ENCODE peak calls at places on chromosomes 2 and 18, in seven cellular contexts. G, U, K, I, Z, L and F are unnamed samples.

GRCh38 chr2:66578853-66579158 is 143.9 kb downstream of the MEIS1 start:
- DNase-seq in U (no peak), K (no peak), Z (no peak), G (no peak), I (no peak), L (no peak), F (no peak)

GRCh38 chr2:50111067-50111466 is 920.9 kb downstream of the NRXN1 start:
- DNase-seq in L (no peak), U (no peak), G (no peak), K (no peak), Z (no peak), I (no peak), F (no peak)

GRCh38 chr2:220856486-220856885 is 715.6 kb downstream of the EPHA4 start:
- DNase-seq in G (no peak), Z (no peak), U (no peak), I (no peak), K (no peak), L (no peak), F (no peak)

GRCh38 chr18:26706796-26707406 is 158.5 kb upstream of the KCTD1 start:
- DNase-seq in L (no peak), G (no peak), U (no peak), Z (no peak), K (no peak), I (no peak), F (no peak)

GRCh38 chr18:26383454-26384270 is 157.4 kb downstream of the TAF4B start:
- DNase-seq in G (peak; percentile 53), Z (no peak), I (peak; percentile 28), K (no peak), U (peak; percentile 52), L (no peak), F (no peak)

GRCh38 chr2:70986499-70987189 is 8.0 kb downstream of the TEX261 start:
- DNase-seq in U (no peak), G (no peak), L (no peak), Z (no peak), K (no peak), I (no peak), F (no peak)

GRCh38 chr2:119795309-119796303 is 35.9 kb downstream of the PTPN4 start:
- DNase-seq in K (peak; percentile 31), Z (no peak), G (no peak), U (no peak), I (no peak), L (no peak), F (no peak)

GRCh38 chr2:240252191-240252871 is 111.9 kb upstream of the OTOS start:
- DNase-seq in K (no peak), L (peak; percentile 57), I (no peak), G (no peak), Z (no peak), U (no peak), F (no peak)

GRCh38 chr2:120348134-120349103 is 2.5 kb downstream of the INHBB start:
- DNase-seq in U (no peak), G (no peak), K (no peak), Z (no peak), L (no peak), I (no peak), F (no peak)

GRCh38 chr2:105734762-105735538 is 9.8 kb upstream of the NCK2 start:
- DNase-seq in U (no peak), I (no peak), G (no peak), K (no peak), L (no peak), Z (no peak), F (no peak)

GRCh38 chr2:198055726-198056125 is 251.3 kb downstream of the PLCL1 start:
- DNase-seq in G (no peak), K (no peak), I (no peak), U (no peak), L (no peak), Z (no peak), F (no peak)

GRCh38 chr2:99806758-99807157 is 316.9 kb upstream of the REV1 start:
- DNase-seq in L (no peak), U (no peak), Z (no peak), K (no peak), I (no peak), G (no peak), F (no peak)

GRCh38 chr2:100140582-100140981 is 1.8 kb downstream of the AFF3 start:
- DNase-seq in I (peak; percentile 50), G (no peak), Z (no peak), K (no peak), U (no peak), L (no peak), F (no peak)

GRCh38 chr18:44781890-44782289 is 101.2 kb downstream of the SETBP1 start:
- DNase-seq in Z (no peak), I (no peak), U (no peak), G (peak; percentile 28), L (no peak), K (no peak), F (no peak)

GRCh38 chr2:240629968-240630770 is 4.9 kb downstream of the GPR35 start:
- DNase-seq in G (no peak), K (no peak), Z (no peak), I (no peak), U (no peak), L (peak; percentile 14), F (no peak)

GRCh38 chr18:61991201-61991600 is 98.4 kb upstream of the RNF152 start:
- DNase-seq in L (no peak), I (no peak), Z (no peak), U (no peak), G (no peak), K (no peak), F (no peak)

DNA sequence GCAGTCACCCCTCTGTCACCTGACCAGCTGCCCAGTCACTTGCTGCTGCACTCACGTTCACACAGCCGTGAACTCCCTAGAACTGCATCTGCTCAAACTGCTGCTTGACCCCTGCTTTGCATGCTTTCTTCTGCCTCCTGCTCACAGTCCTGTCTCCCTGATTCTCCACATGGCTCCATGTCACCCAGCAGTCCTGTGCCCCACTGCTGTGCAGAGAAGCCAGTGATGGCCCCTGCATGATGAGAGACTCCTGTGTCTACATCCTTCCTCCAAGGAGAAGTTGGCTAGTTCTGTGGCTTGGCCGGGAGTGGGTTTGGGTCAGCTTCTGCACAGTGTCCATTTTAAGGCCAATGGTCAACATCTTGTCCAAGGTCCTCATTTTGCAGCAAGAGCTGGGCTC is 198.0 kb downstream of the CTIF start:
- DNase-seq in G (no peak), L (no peak), I (no peak), Z (no peak), K (no peak), U (no peak), F (no peak)
- H3K4me1 ChIP-seq in G (peaks cover 6% of the 10 kb centered on the region), L (peaks cover 20% of the 10 kb centered on the region), I (no peaks in the 10 kb centered on the region), Z (peaks cover 67% of the 10 kb centered on the region), K (no peaks in the 10 kb centered on the region), U (peaks cover 11% of the 10 kb centered on the region), F (peaks cover 37% of the 10 kb centered on the region)

GRCh38 chr2:224929512-224929911 is 112.8 kb downstream of the DOCK10 start:
- DNase-seq in I (no peak), L (no peak), K (no peak), U (no peak), G (no peak), Z (no peak), F (no peak)

GRCh38 chr2:224927011-224927410 is 115.3 kb downstream of the DOCK10 start:
- DNase-seq in U (no peak), L (no peak), G (no peak), Z (no peak), I (no peak), K (no peak), F (no peak)

GRCh38 chr2:224925822-224926124 is 116.5 kb downstream of the DOCK10 start:
- DNase-seq in U (no peak), L (no peak), Z (no peak), I (no peak), K (no peak), G (no peak), F (no peak)

GRCh38 chr2:224930124-224930523 is 112.1 kb downstream of the DOCK10 start:
- DNase-seq in L (no peak), I (no peak), Z (no peak), K (peak; percentile 74), U (no peak), G (no peak), F (no peak)

DNA sequence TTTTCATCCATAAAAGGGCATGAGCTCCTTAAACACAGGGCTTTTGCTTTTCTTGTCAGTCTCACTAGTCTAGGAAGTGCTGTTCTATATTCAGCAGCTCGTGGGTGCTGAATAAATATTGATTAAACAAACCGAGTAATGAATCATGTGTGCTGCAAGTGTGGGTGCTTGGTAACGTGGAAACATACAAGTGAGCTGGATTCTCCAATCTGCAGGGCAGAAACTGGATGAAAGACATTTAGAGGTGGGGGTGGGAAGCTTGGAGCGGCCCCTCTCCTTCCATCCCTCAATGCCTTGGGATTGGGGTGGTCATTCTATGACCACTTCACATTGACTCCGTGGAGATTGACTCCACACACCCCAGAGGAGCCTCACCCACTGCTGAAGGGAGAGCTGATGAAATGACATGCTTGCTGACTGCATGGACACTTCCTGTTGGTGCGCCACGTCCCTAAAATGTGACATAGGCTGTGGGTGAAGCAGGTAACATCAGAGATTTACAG is 114.5 kb downstream of the DOCK10 start:
- DNase-seq in L (no peak), G (no peak), U (no peak), K (peak; percentile 92), Z (peak; percentile 32), I (no peak), F (no peak)
- H3K4me3 ChIP-seq in L (no peak overlapping the region), G (no peak overlapping the region), U (no peak overlapping the region), K (no peak overlapping the region), Z (peak overlapping the region; percentile 6), I (no peak overlapping the region), F (no peak overlapping the region)

GRCh38 chr2:11050565-11050964 is 104.7 kb upstream of the SLC66A3 start:
- DNase-seq in I (no peak), K (no peak), Z (no peak), G (no peak), L (no peak), U (no peak), F (no peak)
- H3K4me1 ChIP-seq in I (no peaks in the 10 kb centered on the region), K (no peaks in the 10 kb centered on the region), Z (no peaks in the 10 kb centered on the region), G (no peaks in the 10 kb centered on the region), L (no peaks in the 10 kb centered on the region), U (peaks cover under 1% of the 10 kb centered on the region), F (no peaks in the 10 kb centered on the region)

GRCh38 chr18:75238786-75239185 is 28.2 kb downstream of the TSHZ1 start:
- DNase-seq in K (no peak), U (no peak), L (no peak), I (no peak), G (no peak), Z (no peak), F (no peak)

GRCh38 chr18:75238100-75238499 is 27.5 kb downstream of the TSHZ1 start:
- DNase-seq in K (no peak), G (no peak), Z (no peak), L (no peak), I (no peak), U (no peak), F (no peak)

GRCh38 chr18:75231053-75231406 is 20.4 kb downstream of the TSHZ1 start:
- DNase-seq in Z (no peak), I (no peak), G (no peak), L (no peak), K (no peak), U (no peak), F (no peak)

GRCh38 chr18:75240433-75240832 is 29.8 kb downstream of the TSHZ1 start:
- DNase-seq in L (no peak), I (peak; percentile 16), G (no peak), Z (no peak), U (no peak), K (no peak), F (no peak)

DNA sequence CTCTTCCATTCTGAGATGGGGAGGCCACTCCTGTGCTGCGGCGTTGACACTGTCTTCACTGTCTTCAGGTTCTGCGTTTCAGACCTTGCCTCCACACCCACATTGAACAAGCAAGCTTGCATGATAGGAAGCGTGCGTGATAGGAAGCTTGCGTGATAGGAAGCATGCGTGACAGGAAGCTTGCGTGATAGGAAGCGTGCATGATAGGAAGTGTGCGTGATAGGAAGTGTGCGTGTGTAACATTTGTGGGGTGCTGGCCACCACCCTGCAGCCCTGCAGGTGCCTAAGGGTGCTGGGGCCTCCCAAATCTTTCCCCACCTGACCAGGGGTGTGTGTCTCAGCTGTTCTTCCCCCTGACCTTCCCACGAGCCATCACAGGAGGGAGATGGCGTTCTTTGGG is 25.3 kb downstream of the TSHZ1 start:
- DNase-seq in K (no peak), I (no peak), L (no peak), Z (no peak), U (no peak), G (no peak), F (no peak)
- H3K4me3 ChIP-seq in K (no peak overlapping the region), I (no peak overlapping the region), L (no peak overlapping the region), Z (no peak overlapping the region), U (no peak overlapping the region), G (no peak overlapping the region), F (no peak overlapping the region)